ENCODE peak calls at places on chromosomes 5 and 9, in four cellular contexts. E, N, Q and Z are unnamed samples. For H3K4me1 and H3K36me3, the result is how much of the 10 kb centered on the place peaks cover.

GRCh38 chr9:105054488-105054887 is 126.5 kb upstream of the ABCA1 start:
- DNase-seq in E (peak), N (no peak), Q (no peak), Z (no peak)

GRCh38 chr5:31225118-31225517 is 31.6 kb downstream of the CDH6 start:
- DNase-seq in E (no peak), N (no peak), Q (no peak), Z (no peak)

GRCh38 chr9:92196909-92197308 is 81.7 kb upstream of the SPTLC1 start:
- DNase-seq in E (peak), N (no peak), Q (no peak), Z (no peak)

GRCh38 chr9:132670816-132671371 is 630 bp downstream of the GTF3C4 start:
- DNase-seq in E (peak), N (no peak), Q (peak), Z (peak)

GRCh38 chr9:12629091-12629490 is 64.1 kb upstream of the TYRP1 start:
- DNase-seq in E (no peak), N (no peak), Q (no peak), Z (no peak)

GRCh38 chr5:109805882-109806281 is 116.2 kb downstream of the MAN2A1 start:
- DNase-seq in E (no peak), N (no peak), Q (no peak), Z (no peak)

GRCh38 chr5:65760504-65761275 is 38.7 kb downstream of the NLN start:
- DNase-seq in E (peak), N (no peak), Q (no peak), Z (peak)

GRCh38 chr5:71903826-71904225 is 184.8 kb downstream of the CARTPT start:
- DNase-seq in E (no peak), N (no peak), Q (no peak), Z (no peak)

GRCh38 chr9:127557466-127557869 is 54.6 kb upstream of the STXBP1 start:
- DNase-seq in E (peak), N (no peak), Q (no peak), Z (peak)

GRCh38 chr5:137751869-137752491 is 2.2 kb downstream of the HNRNPA0 start:
- DNase-seq in E (peak), N (no peak), Q (no peak), Z (peak)

GRCh38 chr9:114001794-114002261 is 76.3 kb downstream of the AMBP start:
- DNase-seq in E (no peak), N (peak), Q (no peak), Z (no peak)

GRCh38 chr9:134770972-134771971 is 109.3 kb upstream of the FCN2 start:
- DNase-seq in E (no peak), N (no peak), Q (no peak), Z (peak)

GRCh38 chr5:61329729-61330128 is 2.3 kb upstream of the ZSWIM6 start:
- DNase-seq in E (no peak), N (no peak), Q (no peak), Z (no peak)
- H3K4me1 ChIP-seq in E (under half), N (under half), Q (under half), Z (under half)

DNA sequence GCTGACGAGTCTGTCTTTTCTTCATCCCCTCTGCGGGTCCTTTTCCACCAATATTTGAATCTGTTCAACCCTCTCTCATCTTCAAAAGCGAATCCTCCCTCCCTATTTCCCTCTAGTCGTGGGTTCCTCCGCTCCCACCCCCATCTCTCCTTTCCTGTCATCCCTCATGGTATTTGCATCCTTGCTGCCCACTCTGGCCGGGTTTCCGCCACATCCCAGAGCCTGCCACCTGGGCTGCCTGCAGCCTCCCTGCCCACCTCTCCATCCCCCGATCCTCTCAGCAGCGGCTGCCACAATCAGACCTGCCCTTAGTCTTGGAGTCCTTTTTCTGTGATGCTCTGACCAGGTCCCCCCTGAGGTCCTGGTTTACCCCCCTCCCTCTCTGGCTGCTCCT is 44.9 kb downstream of the JADE2 start:
- DNase-seq in E (no peak), N (no peak), Q (no peak), Z (no peak)
- H3K36me3 ChIP-seq in E (under half), N (half or more), Q (half or more), Z (half or more)

GRCh38 chr9:86062845-86063693 is 36.3 kb downstream of the GOLM1 start:
- DNase-seq in E (no peak), N (no peak), Q (no peak), Z (no peak)

GRCh38 chr9:86069206-86069869 is 30.0 kb downstream of the GOLM1 start:
- DNase-seq in E (no peak), N (no peak), Q (no peak), Z (no peak)

GRCh38 chr9:86061972-86062739 is 37.2 kb downstream of the GOLM1 start:
- DNase-seq in E (no peak), N (no peak), Q (no peak), Z (no peak)

DNA sequence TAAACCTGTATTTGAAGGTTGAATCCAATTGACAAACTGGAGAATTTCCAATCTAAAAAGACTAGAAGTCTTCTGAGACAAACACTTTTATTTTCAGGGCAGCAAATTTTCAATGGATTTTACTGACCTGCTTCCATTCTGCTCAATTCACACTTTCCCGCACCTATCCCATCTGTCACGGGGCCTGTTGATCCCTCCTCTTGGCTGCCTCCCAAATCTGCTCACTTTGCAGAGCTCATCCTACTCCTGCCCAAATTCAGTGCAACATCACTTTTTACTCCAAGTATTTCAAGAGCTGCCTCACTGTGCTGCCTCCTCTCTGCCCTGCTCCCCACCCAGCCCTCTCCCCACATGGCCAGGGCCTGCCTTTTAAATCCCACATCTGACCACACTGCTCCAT is 35.1 kb downstream of the GOLM1 start:
- DNase-seq in E (no peak), N (no peak), Q (no peak), Z (no peak)
- H3K4me1 ChIP-seq in E (under half), N (under half), Q (under half), Z (under half)

GRCh38 chr5:1333986-1334385 is 10.9 kb downstream of the CLPTM1L start:
- DNase-seq in E (no peak), N (no peak), Q (no peak), Z (no peak)

GRCh38 chr5:1334831-1335539 is 9.9 kb downstream of the CLPTM1L start:
- DNase-seq in E (no peak), N (no peak), Q (no peak), Z (no peak)

GRCh38 chr5:1336106-1336561 is 8.8 kb downstream of the CLPTM1L start:
- DNase-seq in E (no peak), N (no peak), Q (no peak), Z (peak)

GRCh38 chr5:1336749-1337489 is 8.0 kb downstream of the CLPTM1L start:
- DNase-seq in E (no peak), N (no peak), Q (no peak), Z (no peak)

DNA sequence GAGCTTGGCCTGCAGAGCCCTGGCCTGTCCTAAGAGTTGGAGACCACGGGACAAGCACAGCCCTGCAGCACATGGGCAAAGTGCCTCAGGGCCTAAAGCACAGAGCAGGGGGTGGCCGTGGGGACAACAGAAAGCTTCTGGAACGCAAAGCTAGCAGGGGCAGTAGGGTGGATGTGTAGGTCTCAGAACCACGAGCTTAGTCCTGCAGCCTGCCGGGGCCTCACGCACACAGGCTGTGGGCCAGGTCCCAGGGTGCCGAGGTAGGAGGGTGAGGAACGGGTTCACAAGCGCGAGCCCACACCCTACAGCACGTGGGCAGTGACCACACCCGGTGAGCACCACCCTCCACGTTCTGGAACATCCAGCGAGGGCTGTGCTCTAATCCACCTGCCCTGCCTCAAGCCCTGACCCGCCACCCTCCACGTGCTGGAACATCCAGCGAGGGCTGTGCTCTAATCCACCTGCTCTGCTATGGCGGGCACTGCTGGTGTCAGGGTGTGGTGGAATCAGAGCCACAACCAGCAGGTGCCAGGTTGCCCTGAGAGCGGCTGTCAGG is 9.3 kb downstream of the CLPTM1L start:
- DNase-seq in E (no peak), N (no peak), Q (no peak), Z (no peak)
- H3K36me3 ChIP-seq in E (under half), N (half or more), Q (half or more), Z (half or more)

DNA sequence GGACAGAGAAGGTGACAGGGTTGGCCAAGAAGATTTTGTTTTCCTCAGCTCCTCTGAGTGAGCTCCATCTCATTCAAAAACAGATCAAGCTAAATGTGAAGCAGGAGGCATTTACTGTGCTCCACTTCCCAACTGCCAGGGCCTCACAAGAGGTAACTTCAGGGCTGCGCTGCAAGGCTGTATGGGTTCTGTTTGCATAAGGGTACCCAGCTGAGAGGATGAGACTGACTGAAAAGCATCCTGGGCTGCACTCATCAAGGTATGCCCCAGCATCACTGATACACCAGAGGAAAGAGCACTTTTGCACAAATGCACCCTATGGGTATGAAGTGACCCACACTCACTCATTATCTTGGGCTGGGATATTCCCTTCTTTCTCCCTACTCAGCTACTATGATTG is 316.2 kb upstream of the HAPLN1 start:
- DNase-seq in E (no peak), N (no peak), Q (no peak), Z (no peak)
- H3K4me1 ChIP-seq in E (under half), N (under half), Q (under half), Z (under half)

GRCh38 chr5:16740476-16740875 is 123.7 kb upstream of the RETREG1 start:
- DNase-seq in E (peak), N (no peak), Q (no peak), Z (no peak)

GRCh38 chr5:16740046-16740445 is 123.2 kb upstream of the RETREG1 start:
- DNase-seq in E (no peak), N (no peak), Q (no peak), Z (no peak)

GRCh38 chr5:16744164-16744880 is 127.5 kb upstream of the RETREG1 start:
- DNase-seq in E (no peak), N (no peak), Q (no peak), Z (no peak)

GRCh38 chr5:16741007-16741406 is 124.2 kb upstream of the RETREG1 start:
- DNase-seq in E (peak), N (no peak), Q (no peak), Z (no peak)

GRCh38 chr5:16742938-16743337 is 126.1 kb upstream of the RETREG1 start:
- DNase-seq in E (peak), N (no peak), Q (no peak), Z (no peak)
- H3K36me3 ChIP-seq in E (under half), N (under half), Q (under half), Z (under half)